ENCODE peak calls at places on chromosomes 13 and 19, in nine cellular contexts. D, A, M, O, F, V, J, E and R are unnamed samples.

GRCh38 chr13:49020940-49021548 is 45.3 kb downstream of the FNDC3A start:
- ATAC-seq in D (no peak), A (no peak), M (no peak), O (no peak), F (no peak), V (peak), J (no peak), E (no peak), R (no peak)

GRCh38 chr13:109166807-109167206 is 537.4 kb downstream of the MYO16 start:
- ATAC-seq in D (no peak), A (no peak), M (no peak), O (no peak), F (peak), V (peak), J (peak), E (no peak), R (no peak)

GRCh38 chr13:98957731-98958442 is 20.0 kb downstream of the DOCK9 start:
- ATAC-seq in D (no peak), A (no peak), M (no peak), O (no peak), F (no peak), V (no peak), J (no peak), E (no peak), R (peak)

GRCh38 chr19:6958786-6959185 is 62.4 kb downstream of the MBD3L2B start:
- ATAC-seq in D (no peak), A (no peak), M (no peak), O (no peak), F (no peak), V (no peak), J (no peak), E (no peak), R (no peak)

GRCh38 chr13:26708007-26708297 is 52.6 kb downstream of the GPR12 start:
- ATAC-seq in D (no peak), A (no peak), M (no peak), O (no peak), F (no peak), V (no peak), J (no peak), E (no peak), R (no peak)

GRCh38 chr13:107736149-107736548 is 479.2 kb downstream of the LIG4 start:
- ATAC-seq in D (no peak), A (no peak), M (no peak), O (no peak), F (no peak), V (no peak), J (no peak), E (no peak), R (no peak)

GRCh38 chr13:113526466-113527220 is 36.1 kb upstream of the DCUN1D2 start:
- ATAC-seq in D (no peak), A (no peak), M (no peak), O (no peak), F (no peak), V (no peak), J (no peak), E (no peak), R (no peak)

GRCh38 chr13:64925727-64926126 is 2304.4 kb downstream of the PCDH9 start:
- ATAC-seq in D (no peak), A (no peak), M (no peak), O (no peak), F (no peak), V (no peak), J (no peak), E (no peak), R (no peak)

GRCh38 chr19:15107056-15108010 is at the start of gene SYDE1:
- ATAC-seq in D (peak), A (peak), M (peak), O (peak), F (no peak), V (peak), J (peak), E (peak), R (no peak)

GRCh38 chr13:45219123-45219891 is 18.5 kb upstream of the KCTD4 start:
- ATAC-seq in D (no peak), A (no peak), M (no peak), O (no peak), F (no peak), V (no peak), J (peak), E (no peak), R (no peak)

GRCh38 chr13:30802501-30802900 is 67.2 kb downstream of the ALOX5AP start:
- ATAC-seq in D (peak), A (no peak), M (no peak), O (no peak), F (peak), V (peak), J (peak), E (peak), R (no peak)

GRCh38 chr19:16061943-16062342 is 14.4 kb upstream of the TPM4 start:
- ATAC-seq in D (peak), A (no peak), M (no peak), O (no peak), F (no peak), V (peak), J (no peak), E (peak), R (no peak)

GRCh38 chr19:47716270-47716937 is 3.2 kb downstream of the EHD2 start:
- ATAC-seq in D (no peak), A (no peak), M (no peak), O (no peak), F (no peak), V (no peak), J (no peak), E (no peak), R (no peak)

GRCh38 chr19:10474962-10475451 is 28.1 kb downstream of the KEAP1 start:
- ATAC-seq in D (peak), A (no peak), M (no peak), O (no peak), F (no peak), V (no peak), J (no peak), E (no peak), R (no peak)

GRCh38 chr19:31074751-31075150 is 274.5 kb downstream of the TSHZ3 start:
- ATAC-seq in D (no peak), A (no peak), M (no peak), O (no peak), F (no peak), V (no peak), J (no peak), E (no peak), R (no peak)

GRCh38 chr13:110525328-110526319 is 35.9 kb downstream of the RAB20 start:
- ATAC-seq in D (peak), A (no peak), M (no peak), O (no peak), F (peak), V (peak), J (peak), E (peak), R (no peak)

GRCh38 chr19:48397636-48398328 is 4.3 kb downstream of the GRIN2D start:
- ATAC-seq in D (no peak), A (no peak), M (no peak), O (no peak), F (no peak), V (no peak), J (no peak), E (no peak), R (no peak)

GRCh38 chr13:48266150-48266549 is 33.1 kb downstream of the ITM2B start:
- ATAC-seq in D (no peak), A (no peak), M (no peak), O (no peak), F (no peak), V (peak), J (no peak), E (no peak), R (no peak)

GRCh38 chr13:32443111-32443510 is 15.2 kb upstream of the N4BP2L1 start:
- ATAC-seq in D (peak), A (no peak), M (no peak), O (peak), F (peak), V (peak), J (no peak), E (peak), R (no peak)

GRCh38 chr13:66844933-66845332 is 385.2 kb downstream of the PCDH9 start:
- ATAC-seq in D (no peak), A (no peak), M (no peak), O (no peak), F (no peak), V (no peak), J (no peak), E (no peak), R (no peak)

GRCh38 chr13:52383362-52383761 is 22.6 kb downstream of the THSD1 start:
- ATAC-seq in D (no peak), A (no peak), M (no peak), O (no peak), F (no peak), V (no peak), J (no peak), E (no peak), R (no peak)

GRCh38 chr13:84470528-84470927 is 588.3 kb upstream of the SLITRK1 start:
- ATAC-seq in D (no peak), A (no peak), M (no peak), O (no peak), F (no peak), V (no peak), J (no peak), E (no peak), R (no peak)